ENCODE peak calls at places on chromosomes 4 and X, in six cellular contexts. H is GM12878, V is esophagus squamous epithelium, M is ovary, N is astrocyte of the spinal cord, X is cardiac muscle cell. A is an unnamed sample.

GRCh38 chrX:96455078-96455477 is 229.6 kb upstream of the DIAPH2 start:
- DNase-seq in H (no peak), V (no peak), M (no peak), N (no peak), X (no peak), A (no peak)

GRCh38 chrX:150692296-150692695 is 900 bp upstream of the MTMR1 start:
- DNase-seq in H (no peak), V (no peak), M (no peak), N (no peak), X (no peak), A (no peak)

GRCh38 chr4:179624768-179625181 is 2182.5 kb upstream of the AGA start:
- DNase-seq in H (no peak), V (no peak), M (no peak), N (peak; percentile 80), X (peak; percentile 40), A (no peak)

GRCh38 chr4:10917475-10918103 is 233.0 kb upstream of the CLNK start:
- DNase-seq in H (no peak), V (no peak), M (no peak), N (peak; percentile 61), X (no peak), A (no peak)

GRCh38 chr4:127982445-127982844 is 17.2 kb downstream of the ABHD18 start:
- DNase-seq in H (no peak), V (no peak), M (no peak), N (no peak), X (no peak), A (no peak)

GRCh38 chr4:14915018-14915417 is 87.3 kb upstream of the CPEB2 start:
- DNase-seq in H (no peak), V (no peak), M (no peak), N (no peak), X (no peak), A (no peak)

GRCh38 chr4:163895369-163896005 is 401.0 kb downstream of the TMA16 start:
- DNase-seq in H (no peak), V (no peak), M (no peak), N (no peak), X (no peak), A (no peak)

GRCh38 chr4:86181585-86181984 is 178.3 kb downstream of the MAPK10 start:
- DNase-seq in H (no peak), V (no peak), M (no peak), N (no peak), X (no peak), A (no peak)

GRCh38 chrX:80216086-80216485 is 201.5 kb downstream of the TBX22 start:
- DNase-seq in H (no peak), V (no peak), M (no peak), N (no peak), X (no peak), A (no peak)

GRCh38 chrX:10524578-10524977 is 95.8 kb downstream of the MID1 start:
- DNase-seq in H (no peak), V (no peak), M (no peak), N (no peak), X (no peak), A (no peak)

GRCh38 chrX:106378616-106379015 is 210.5 kb downstream of the PWWP3B start:
- DNase-seq in H (no peak), V (no peak), M (no peak), N (no peak), X (no peak), A (no peak)

GRCh38 chr4:94408549-94409374 is 43.0 kb upstream of the PDLIM5 start:
- DNase-seq in H (no peak), V (no peak), M (no peak), N (no peak), X (peak; percentile 73), A (no peak)

GRCh38 chrX:107716045-107716684 is 59.4 kb downstream of the TSC22D3 start:
- DNase-seq in H (no peak), V (no peak), M (peak; percentile 48), N (peak; percentile 30), X (peak; percentile 71), A (no peak)

GRCh38 chr4:59044316-59044715 is 1934.1 kb upstream of the IGFBP7 start:
- DNase-seq in H (no peak), V (no peak), M (no peak), N (no peak), X (peak; percentile 7), A (no peak)

GRCh38 chr4:137621056-137621455 is 88.8 kb upstream of the PCDH18 start:
- DNase-seq in H (no peak), V (no peak), M (no peak), N (peak; percentile 19), X (no peak), A (no peak)

GRCh38 chr4:71290074-71290473 is 48.7 kb upstream of the SLC4A4 start:
- DNase-seq in H (no peak), V (no peak), M (no peak), N (peak; percentile 63), X (no peak), A (no peak)

GRCh38 chr4:129014566-129015509 is 78.5 kb downstream of the SCLT1 start:
- DNase-seq in H (no peak), V (no peak), M (no peak), N (no peak), X (no peak), A (no peak)

GRCh38 chrX:49754238-49754857 is 58.6 kb upstream of the PAGE1 start:
- DNase-seq in H (no peak), V (no peak), M (peak; percentile 49), N (peak; percentile 17), X (peak; percentile 56), A (no peak)

GRCh38 chrX:10282490-10282889 is 125.7 kb downstream of the CLCN4 start:
- DNase-seq in H (no peak), V (no peak), M (no peak), N (no peak), X (no peak), A (no peak)

GRCh38 chr4:40550900-40551546 is 78.6 kb downstream of the RBM47 start:
- DNase-seq in H (peak; percentile 76), V (no peak), M (no peak), N (peak; percentile 30), X (peak; percentile 30), A (peak; percentile 71)

GRCh38 chr4:186624951-186625350 is 69.6 kb upstream of the MTNR1A start:
- DNase-seq in H (no peak), V (no peak), M (no peak), N (peak; percentile 76), X (peak; percentile 18), A (no peak)

GRCh38 chr4:118869808-118870342 is 18.8 kb upstream of the SYNPO2 start:
- DNase-seq in H (no peak), V (no peak), M (no peak), N (peak; percentile 41), X (no peak), A (no peak)

GRCh38 chr4:11904117-11904535 is 475.4 kb upstream of the HS3ST1 start:
- DNase-seq in H (no peak), V (no peak), M (peak; percentile 76), N (no peak), X (no peak), A (no peak)

GRCh38 chr4:42555828-42556227 is 101.1 kb downstream of the ATP8A1 start:
- DNase-seq in H (no peak), V (no peak), M (no peak), N (peak; percentile 31), X (no peak), A (no peak)

GRCh38 chrX:38878674-38879375 is 77.6 kb downstream of the MID1IP1 start:
- DNase-seq in H (no peak), V (no peak), M (no peak), N (no peak), X (no peak), A (no peak)
- H3K4me3 ChIP-seq in H (no peak overlapping the region), V (no peak overlapping the region), M (no peak overlapping the region), N (no peak overlapping the region), X (no peak overlapping the region), A (no peak overlapping the region)

GRCh38 chr4:4386296-4386735 is 586 bp upstream of the NSG1 start:
- DNase-seq in H (no peak), V (no peak), M (peak; percentile 69), N (no peak), X (peak; percentile 35), A (no peak)
- TF ChIP-seq CTCF in H (no peak), V (no peak), M (no peak), N (no peak), X (no peak), A (no peak)

GRCh38 chr4:37490391-37491347 is 195.5 kb downstream of the RELL1 start:
- DNase-seq in H (no peak), V (no peak), M (no peak), N (no peak), X (no peak), A (no peak)
- H3K4me3 ChIP-seq in H (no peak overlapping the region), V (no peak overlapping the region), M (no peak overlapping the region), N (no peak overlapping the region), X (no peak overlapping the region), A (no peak overlapping the region)

GRCh38 chrX:77894921-77895886 is at the start of gene MAGT1:
- DNase-seq in H (peak; percentile 90), V (peak; percentile 69), M (peak; percentile 91), N (peak; percentile 98), X (peak; percentile 94), A (peak; percentile 92)

GRCh38 chrX:77900688-77901087 is 1.4 kb downstream of the COX7B start:
- DNase-seq in H (no peak), V (no peak), M (no peak), N (no peak), X (no peak), A (no peak)

GRCh38 chrX:77893713-77894112 is 1.5 kb downstream of the MAGT1 start:
- DNase-seq in H (no peak), V (no peak), M (no peak), N (no peak), X (no peak), A (no peak)

GRCh38 chrX:77901506-77901905 is 2.2 kb downstream of the COX7B start:
- DNase-seq in H (no peak), V (no peak), M (no peak), N (no peak), X (no peak), A (no peak)

DNA sequence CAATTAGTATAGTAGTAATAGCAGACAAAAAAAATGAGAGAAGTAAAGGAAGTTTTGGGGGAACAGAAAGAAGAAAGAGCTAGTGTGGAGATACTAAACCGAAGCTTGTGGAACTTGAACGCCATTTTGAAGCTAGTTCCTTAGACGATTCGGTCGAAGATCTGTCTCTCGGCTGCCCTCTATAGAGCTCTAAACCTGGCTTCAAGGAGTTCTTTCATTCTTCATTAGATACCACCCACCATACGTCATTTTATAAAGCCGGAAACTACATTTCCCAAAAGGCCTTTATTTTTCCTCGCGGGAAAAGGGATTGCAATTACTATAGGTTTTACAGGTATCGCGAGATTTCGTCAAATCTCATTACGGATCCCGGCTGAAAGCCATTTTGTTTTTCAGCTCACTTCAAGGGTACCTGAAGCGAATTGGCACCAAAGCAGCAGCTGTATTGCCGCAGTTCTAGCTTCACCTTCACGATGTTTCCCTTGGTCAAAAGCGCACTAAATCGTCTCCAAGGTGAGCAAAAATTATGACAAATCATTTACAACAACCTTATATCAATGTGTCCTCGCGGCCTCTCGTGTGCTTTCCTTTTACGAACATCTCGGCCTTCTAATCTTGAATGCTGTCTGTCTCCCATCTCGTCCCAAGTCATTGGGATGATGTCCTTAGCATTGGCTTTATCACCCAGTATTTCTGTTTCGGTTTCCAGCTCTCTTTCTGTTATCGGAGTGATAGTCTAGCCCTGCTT is at the start of gene COX7B:
- DNase-seq in H (peak; percentile 92), V (no peak), M (peak; percentile 42), N (peak; percentile 97), X (peak; percentile 93), A (peak; percentile 92)
- TF ChIP-seq CTCF in H (peak; percentile 35), V (peak; percentile 24), M (peak; percentile 27), N (peak; percentile 47), X (peak; percentile 49), A (peak; percentile 47)

GRCh38 chrX:136636121-136636520 is 11.8 kb upstream of the CD40LG start:
- DNase-seq in H (no peak), V (no peak), M (no peak), N (no peak), X (peak; percentile 7), A (no peak)
- H3K4me3 ChIP-seq in H (no peak overlapping the region), V (no peak overlapping the region), M (no peak overlapping the region), N (no peak overlapping the region), X (no peak overlapping the region), A (no peak overlapping the region)